ENCODE peak calls at places on chromosomes 4 and X, in six cellular contexts. One of them, this sample, is unnamed.

GRCh38 chr4:17562157-17562556 is 14.8 kb upstream of the LAP3 start:
- DNase-seq in psoas muscle: no peak
- DNase-seq in RWPE2: no peak
- DNase-seq in adipocyte: no peak
- DNase-seq in NCI-H460: no peak
- DNase-seq in KBM-7: no peak
- DNase-seq in this sample: no peak

GRCh38 chr4:185590982-185591381 is 55.7 kb upstream of the PDLIM3 start:
- DNase-seq in psoas muscle: no peak
- DNase-seq in RWPE2: no peak
- DNase-seq in adipocyte: no peak
- DNase-seq in NCI-H460: no peak
- DNase-seq in KBM-7: no peak
- DNase-seq in this sample: no peak

GRCh38 chr4:32251126-32251525 is 1531.0 kb downstream of the PCDH7 start:
- DNase-seq in psoas muscle: no peak
- DNase-seq in RWPE2: no peak
- DNase-seq in adipocyte: no peak
- DNase-seq in NCI-H460: no peak
- DNase-seq in KBM-7: no peak
- DNase-seq in this sample: no peak

GRCh38 chrX:130772313-130773140 is 130.5 kb downstream of the ENOX2 start:
- DNase-seq in psoas muscle: no peak
- DNase-seq in RWPE2: no peak
- DNase-seq in adipocyte: peak
- DNase-seq in NCI-H460: no peak
- DNase-seq in KBM-7: no peak
- DNase-seq in this sample: no peak

GRCh38 chrX:137051978-137052640 is 18.3 kb upstream of the GPR101 start:
- DNase-seq in psoas muscle: peak
- DNase-seq in RWPE2: no peak
- DNase-seq in adipocyte: peak
- DNase-seq in NCI-H460: peak
- DNase-seq in KBM-7: peak
- DNase-seq in this sample: peak

GRCh38 chr4:609400-610050 is 15.8 kb upstream of the PDE6B start:
- DNase-seq in psoas muscle: no peak
- DNase-seq in RWPE2: no peak
- DNase-seq in adipocyte: no peak
- DNase-seq in NCI-H460: no peak
- DNase-seq in KBM-7: no peak
- DNase-seq in this sample: no peak

GRCh38 chr4:147247577-147247976 is 233.3 kb upstream of the EDNRA start:
- DNase-seq in psoas muscle: no peak
- DNase-seq in RWPE2: no peak
- DNase-seq in adipocyte: no peak
- DNase-seq in NCI-H460: no peak
- DNase-seq in KBM-7: no peak
- DNase-seq in this sample: no peak

GRCh38 chr4:182478475-182478874 is 235.3 kb downstream of the TENM3 start:
- DNase-seq in psoas muscle: no peak
- DNase-seq in RWPE2: no peak
- DNase-seq in adipocyte: peak
- DNase-seq in NCI-H460: peak
- DNase-seq in KBM-7: peak
- DNase-seq in this sample: no peak

GRCh38 chrX:98057176-98057575 is 1173.5 kb downstream of the RPA4 start:
- DNase-seq in psoas muscle: no peak
- DNase-seq in RWPE2: no peak
- DNase-seq in adipocyte: no peak
- DNase-seq in NCI-H460: no peak
- DNase-seq in KBM-7: no peak
- DNase-seq in this sample: no peak

GRCh38 chr4:121143126-121143525 is 21.0 kb downstream of the TNIP3 start:
- DNase-seq in psoas muscle: no peak
- DNase-seq in RWPE2: no peak
- DNase-seq in adipocyte: no peak
- DNase-seq in NCI-H460: no peak
- DNase-seq in KBM-7: no peak
- DNase-seq in this sample: no peak

GRCh38 chrX:110397904-110398303 is 39.3 kb downstream of the RTL9 start:
- DNase-seq in psoas muscle: no peak
- DNase-seq in RWPE2: no peak
- DNase-seq in adipocyte: no peak
- DNase-seq in NCI-H460: no peak
- DNase-seq in KBM-7: peak
- DNase-seq in this sample: no peak

GRCh38 chrX:47169273-47169672 is 24.3 kb downstream of the RBM10 start:
- DNase-seq in psoas muscle: no peak
- DNase-seq in RWPE2: no peak
- DNase-seq in adipocyte: no peak
- DNase-seq in NCI-H460: no peak
- DNase-seq in KBM-7: no peak
- DNase-seq in this sample: no peak

GRCh38 chr4:3075652-3075981 is 1.1 kb downstream of the HTT start:
- DNase-seq in psoas muscle: no peak
- DNase-seq in RWPE2: no peak
- DNase-seq in adipocyte: no peak
- DNase-seq in NCI-H460: no peak
- DNase-seq in KBM-7: no peak
- DNase-seq in this sample: no peak

GRCh38 chr4:42519803-42520417 is 122.6 kb downstream of the SHISA3 start:
- DNase-seq in psoas muscle: no peak
- DNase-seq in RWPE2: no peak
- DNase-seq in adipocyte: peak
- DNase-seq in NCI-H460: peak
- DNase-seq in KBM-7: peak
- DNase-seq in this sample: no peak

GRCh38 chr4:123838426-123838825 is 441.8 kb downstream of the SPRY1 start:
- DNase-seq in psoas muscle: no peak
- DNase-seq in RWPE2: no peak
- DNase-seq in adipocyte: no peak
- DNase-seq in NCI-H460: no peak
- DNase-seq in KBM-7: no peak
- DNase-seq in this sample: no peak

GRCh38 chr4:74376888-74377483 is 12.0 kb downstream of the EREG start:
- DNase-seq in psoas muscle: no peak
- DNase-seq in RWPE2: no peak
- DNase-seq in adipocyte: peak
- DNase-seq in NCI-H460: peak
- DNase-seq in KBM-7: peak
- DNase-seq in this sample: no peak

GRCh38 chrX:6446588-6446987 is 88.3 kb downstream of the VCX3A start:
- DNase-seq in psoas muscle: no peak
- DNase-seq in RWPE2: no peak
- DNase-seq in adipocyte: no peak
- DNase-seq in NCI-H460: no peak
- DNase-seq in KBM-7: no peak
- DNase-seq in this sample: no peak

GRCh38 chrX:153059191-153060094 is 3.2 kb downstream of the PNMA3 start:
- DNase-seq in psoas muscle: no peak
- DNase-seq in RWPE2: no peak
- DNase-seq in adipocyte: no peak
- DNase-seq in NCI-H460: no peak
- DNase-seq in KBM-7: no peak
- DNase-seq in this sample: no peak

GRCh38 chr4:139900964-139901376 is 235.4 kb downstream of the MGST2 start:
- DNase-seq in psoas muscle: no peak
- DNase-seq in RWPE2: no peak
- DNase-seq in adipocyte: no peak
- DNase-seq in NCI-H460: peak
- DNase-seq in KBM-7: no peak
- DNase-seq in this sample: no peak

GRCh38 chr4:188989371-188989770 is 850.1 kb downstream of the TRIML1 start:
- DNase-seq in psoas muscle: no peak
- DNase-seq in RWPE2: no peak
- DNase-seq in adipocyte: no peak
- DNase-seq in NCI-H460: no peak
- DNase-seq in KBM-7: no peak
- DNase-seq in this sample: no peak

GRCh38 chrX:65516756-65517155 is 17.8 kb downstream of the LAS1L start:
- DNase-seq in psoas muscle: no peak
- DNase-seq in RWPE2: no peak
- DNase-seq in adipocyte: no peak
- DNase-seq in NCI-H460: no peak
- DNase-seq in KBM-7: no peak
- DNase-seq in this sample: no peak

GRCh38 chrX:154399527-154400368 is 1.6 kb downstream of the RPL10 start:
- DNase-seq in psoas muscle: no peak
- DNase-seq in RWPE2: no peak
- DNase-seq in adipocyte: no peak
- DNase-seq in NCI-H460: no peak
- DNase-seq in KBM-7: no peak
- DNase-seq in this sample: no peak

GRCh38 chr4:84578540-84579409 is 4.2 kb upstream of the CDS1 start:
- DNase-seq in psoas muscle: no peak
- DNase-seq in RWPE2: no peak
- DNase-seq in adipocyte: peak
- DNase-seq in NCI-H460: peak
- DNase-seq in KBM-7: peak
- DNase-seq in this sample: no peak

GRCh38 chr4:153122855-153123254 is 81.4 kb upstream of the TRIM2 start:
- DNase-seq in psoas muscle: no peak
- DNase-seq in RWPE2: no peak
- DNase-seq in adipocyte: no peak
- DNase-seq in NCI-H460: no peak
- DNase-seq in KBM-7: no peak
- DNase-seq in this sample: no peak

GRCh38 chr4:29540439-29541102 is 1179.6 kb upstream of the PCDH7 start:
- DNase-seq in psoas muscle: no peak
- DNase-seq in RWPE2: no peak
- DNase-seq in adipocyte: peak
- DNase-seq in NCI-H460: no peak
- DNase-seq in KBM-7: no peak
- DNase-seq in this sample: no peak

GRCh38 chr4:14994242-14994641 is 8.0 kb upstream of the CPEB2 start:
- DNase-seq in psoas muscle: no peak
- DNase-seq in RWPE2: no peak
- DNase-seq in adipocyte: no peak
- DNase-seq in NCI-H460: no peak
- DNase-seq in KBM-7: peak
- DNase-seq in this sample: no peak

GRCh38 chr4:1055721-1056590 is 44.5 kb downstream of the FGFRL1 start:
- DNase-seq in psoas muscle: peak
- DNase-seq in RWPE2: peak
- DNase-seq in adipocyte: no peak
- DNase-seq in NCI-H460: no peak
- DNase-seq in KBM-7: peak
- DNase-seq in this sample: peak

GRCh38 chrX:132219343-132219768 is at the start of gene RAP2C:
- DNase-seq in psoas muscle: peak
- DNase-seq in RWPE2: peak
- DNase-seq in adipocyte: peak
- DNase-seq in NCI-H460: peak
- DNase-seq in KBM-7: peak
- DNase-seq in this sample: peak

GRCh38 chrX:74119016-74119910 is 184.7 kb upstream of the ZCCHC13 start:
- DNase-seq in psoas muscle: no peak
- DNase-seq in RWPE2: no peak
- DNase-seq in adipocyte: peak
- DNase-seq in NCI-H460: no peak
- DNase-seq in KBM-7: peak
- DNase-seq in this sample: no peak

GRCh38 chr4:24850669-24851068 is 55.3 kb downstream of the SOD3 start:
- DNase-seq in psoas muscle: no peak
- DNase-seq in RWPE2: no peak
- DNase-seq in adipocyte: peak
- DNase-seq in NCI-H460: no peak
- DNase-seq in KBM-7: no peak
- DNase-seq in this sample: no peak

GRCh38 chr4:147793973-147794690 is 62.2 kb downstream of the ARHGAP10 start:
- DNase-seq in psoas muscle: no peak
- DNase-seq in RWPE2: no peak
- DNase-seq in adipocyte: no peak
- DNase-seq in NCI-H460: no peak
- DNase-seq in KBM-7: no peak
- DNase-seq in this sample: no peak